ENCODE peak calls at places on chromosomes 6 and 20, in four cellular contexts. Y is thoracic aorta, O is lung, A is GM12864. H is an unnamed sample.

GRCh38 chr6:132236281-132236680 is 165.0 kb downstream of the MOXD1 start:
- DNase-seq in Y (no peak), A (no peak), O (no peak), H (no peak)

GRCh38 chr20:59063358-59064213 is 21.0 kb upstream of the PRELID3B start:
- DNase-seq in Y (no peak), A (no peak), O (no peak), H (peak)

GRCh38 chr6:118735320-118735719 is 83.9 kb upstream of the CEP85L start:
- DNase-seq in Y (no peak), A (no peak), O (no peak), H (peak)

GRCh38 chr6:170094686-170095272 is 196.1 kb downstream of the DLL1 start:
- DNase-seq in Y (no peak), O (no peak), A (no peak), H (no peak)

GRCh38 chr6:71386215-71386614 is 97.6 kb downstream of the OGFRL1 start:
- DNase-seq in Y (no peak), A (no peak), O (no peak), H (no peak)

GRCh38 chr6:106870069-106870468 is 104.5 kb downstream of the CD24 start:
- DNase-seq in Y (no peak), A (no peak), O (peak), H (peak)

GRCh38 chr20:33657704-33658095 is 4.4 kb upstream of the C20orf144 start:
- DNase-seq in A (no peak), O (no peak), Y (no peak), H (no peak)

GRCh38 chr20:4817230-4817671 is 95.5 kb downstream of the PRND start:
- DNase-seq in Y (no peak), A (no peak), O (no peak), H (no peak)

GRCh38 chr20:4633379-4633778 is 88.3 kb upstream of the PRND start:
- DNase-seq in O (no peak), A (no peak), Y (no peak), H (peak)

GRCh38 chr6:163814494-163815364 is 400.2 kb downstream of the QKI start:
- DNase-seq in Y (no peak), A (no peak), O (no peak), H (peak)

GRCh38 chr20:40617594-40617993 is 71.4 kb downstream of the MAFB start:
- DNase-seq in Y (no peak), O (peak), A (no peak), H (no peak)

GRCh38 chr6:140062042-140063041 is 687.9 kb upstream of the CITED2 start:
- DNase-seq in A (no peak), Y (peak), O (peak), H (peak)

GRCh38 chr20:63858393-63859165 is 2.7 kb upstream of the ABHD16B start:
- DNase-seq in A (no peak), Y (no peak), O (no peak), H (peak)

GRCh38 chr20:36154696-36155628 is at the start of gene EPB41L1:
- DNase-seq in O (no peak), Y (no peak), A (no peak), H (peak)

GRCh38 chr20:36181934-36182603 is 27.5 kb downstream of the EPB41L1 start:
- DNase-seq in A (no peak), Y (no peak), O (no peak), H (peak)

GRCh38 chr20:5996765-5997164 is 46.3 kb downstream of the MCM8 start:
- DNase-seq in A (no peak), O (no peak), Y (no peak), H (no peak)

GRCh38 chr20:10462516-10462915 is 27.4 kb downstream of the SLX4IP start:
- DNase-seq in Y (no peak), O (no peak), A (no peak), H (no peak)

GRCh38 chr20:22703843-22704242 is 119.5 kb upstream of the FOXA2 start:
- DNase-seq in A (no peak), O (no peak), Y (no peak), H (no peak)

GRCh38 chr6:38346291-38347079 is 293.2 kb downstream of the BTBD9 start:
- DNase-seq in Y (no peak), A (no peak), O (no peak), H (peak)

GRCh38 chr20:47747663-47748031 is 37.6 kb downstream of the SULF2 start:
- DNase-seq in A (no peak), Y (no peak), O (no peak), H (no peak)

GRCh38 chr20:35568645-35569044 is 26.8 kb downstream of the ERGIC3 start:
- DNase-seq in A (no peak), Y (no peak), O (no peak), H (no peak)

GRCh38 chr6:169632841-169633240 is 69.0 kb downstream of the WDR27 start:
- DNase-seq in O (no peak), A (no peak), Y (no peak), H (no peak)

GRCh38 chr6:111939902-111940301 is 66.7 kb upstream of the FYN start:
- DNase-seq in Y (no peak), O (no peak), A (no peak), H (no peak)

GRCh38 chr6:85912582-85912981 is 269.9 kb upstream of the SYNCRIP start:
- DNase-seq in A (no peak), O (no peak), Y (no peak), H (no peak)

GRCh38 chr20:60001027-60001567 is 42.9 kb downstream of the CDH26 start:
- DNase-seq in Y (no peak), O (no peak), A (no peak), H (no peak)

GRCh38 chr6:148348778-148349177 is 6.1 kb downstream of the SASH1 start:
- DNase-seq in O (no peak), Y (no peak), A (no peak), H (no peak)

GRCh38 chr20:14780508-14780907 is 443.1 kb upstream of the FLRT3 start:
- DNase-seq in A (no peak), Y (no peak), O (no peak), H (no peak)

GRCh38 chr6:143064996-143065683 is 4.5 kb downstream of the AIG1 start:
- DNase-seq in Y (no peak), O (no peak), A (no peak), H (peak)

GRCh38 chr6:34867484-34867883 is 20.4 kb downstream of the TAF11 start:
- DNase-seq in O (no peak), Y (no peak), A (no peak), H (peak)

GRCh38 chr20:44979090-44979621 is 12.8 kb downstream of the STK4 start:
- DNase-seq in A (peak), Y (no peak), O (peak), H (peak)

GRCh38 chr6:163752446-163752845 is 337.9 kb downstream of the QKI start:
- DNase-seq in O (no peak), A (no peak), Y (no peak), H (no peak)

GRCh38 chr6:33949877-33950831 is 146.4 kb upstream of the MLN start:
- DNase-seq in A (no peak), Y (no peak), O (no peak), H (no peak)

GRCh38 chr6:165985281-165985925 is 182.2 kb downstream of the TBXT start:
- DNase-seq in A (no peak), O (no peak), Y (no peak), H (no peak)
- H3K4me3 ChIP-seq in A (no peak), O (no peak), Y (no peak), H (peak)

GRCh38 chr6:24148154-24148570 is 22.1 kb downstream of the NRSN1 start:
- DNase-seq in Y (no peak), O (no peak), A (no peak), H (no peak)
- TF ChIP-seq CTCF in Y (no peak), O (no peak), A (no peak), H (no peak)

GRCh38 chr20:54204063-54204462 is 3.8 kb upstream of the PFDN4 start:
- DNase-seq in O (peak), Y (no peak), A (no peak), H (no peak)

GRCh38 chr20:54207743-54208491 is at the start of gene PFDN4:
- DNase-seq in O (peak), A (no peak), Y (peak), H (peak)

GRCh38 chr20:54208492-54209044 is 681 bp downstream of the PFDN4 start:
- DNase-seq in A (no peak), O (no peak), Y (no peak), H (peak)

GRCh38 chr20:54209216-54209813 is 1.4 kb downstream of the PFDN4 start:
- DNase-seq in O (no peak), Y (no peak), A (no peak), H (no peak)

GRCh38 chr20:54207053-54207742 is 689 bp upstream of the PFDN4 start:
- DNase-seq in A (no peak), O (peak), Y (no peak), H (no peak)
- H3K4me3 ChIP-seq in A (peak), O (no peak), Y (peak), H (peak)

DNA sequence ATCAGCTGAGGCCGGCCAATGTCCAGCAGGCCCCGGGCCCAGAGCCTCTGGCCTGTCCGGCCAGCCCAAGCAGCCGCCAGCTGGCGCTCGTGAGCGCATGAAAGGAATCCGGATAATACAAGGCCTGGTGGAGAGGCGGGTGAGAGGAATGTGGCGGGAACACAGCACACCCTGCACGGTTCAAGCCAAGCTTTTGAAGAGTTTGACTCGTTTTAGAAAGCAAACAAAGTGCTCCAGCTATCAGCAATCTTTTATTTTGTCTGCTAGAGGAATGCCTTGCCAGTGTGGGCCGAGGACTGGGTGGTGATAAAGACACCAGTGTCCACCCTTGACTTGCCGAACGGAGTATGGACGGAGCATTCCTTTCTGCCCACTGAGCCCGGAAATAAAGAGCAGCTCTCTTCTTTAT is 9.3 kb upstream of the NEDD9 start:
- DNase-seq in A (no peak), O (peak), Y (peak), H (peak)
- TF ChIP-seq CTCF in A (no peak), O (peak), Y (peak), H (peak)

DNA sequence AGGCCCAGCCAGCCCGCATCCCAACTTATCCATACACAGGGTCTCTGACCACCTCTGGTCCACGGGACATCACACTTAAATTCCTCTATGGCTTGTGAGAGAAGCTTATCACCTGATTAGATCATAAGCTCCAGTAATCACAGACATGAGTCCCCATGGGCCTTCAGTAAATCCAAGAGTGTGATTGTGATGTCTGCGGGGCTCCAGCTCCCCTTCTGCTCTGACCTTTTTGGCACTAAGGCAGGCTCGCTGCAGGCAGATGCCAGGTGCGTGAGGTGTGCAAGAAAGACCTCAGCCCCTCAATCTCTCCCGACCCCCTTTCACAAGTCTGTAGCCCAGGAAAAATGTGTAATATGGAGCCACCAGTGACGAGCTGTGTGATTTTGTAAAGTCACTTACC is 127.6 kb upstream of the DUSP22 start:
- DNase-seq in O (no peak), A (no peak), Y (no peak), H (no peak)
- H3K4me3 ChIP-seq in O (no peak), A (no peak), Y (no peak), H (no peak)

DNA sequence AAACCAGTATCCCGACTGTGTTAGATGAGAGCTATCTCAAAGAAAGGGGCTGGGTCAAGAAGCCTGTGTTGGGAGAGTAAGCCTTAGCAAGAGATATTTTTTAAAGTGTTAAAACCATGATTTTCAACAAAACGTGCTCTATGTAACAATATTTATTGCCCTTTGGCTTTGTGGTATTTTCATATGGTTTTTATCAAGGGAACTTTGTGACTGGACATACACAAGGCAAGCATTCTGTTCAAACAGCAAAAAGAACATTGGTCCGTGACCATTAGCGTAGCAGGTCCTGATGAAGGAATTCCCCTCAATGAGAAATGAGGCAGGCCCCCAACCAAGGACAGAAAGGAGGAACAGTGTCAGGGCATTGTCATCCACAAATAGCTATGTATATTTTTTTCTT is 222.6 kb downstream of the MYLK4 start:
- DNase-seq in O (no peak), A (no peak), Y (no peak), H (no peak)
- TF ChIP-seq CTCF in O (no peak), A (no peak), Y (no peak), H (no peak)

GRCh38 chr6:110039996-110040383 is 61.9 kb downstream of the GPR6 start:
- DNase-seq in A (no peak), O (peak), Y (no peak), H (peak)

GRCh38 chr6:110041149-110041548 is 63.0 kb downstream of the GPR6 start:
- DNase-seq in Y (no peak), O (peak), A (no peak), H (no peak)

GRCh38 chr6:110040716-110041115 is 62.6 kb downstream of the GPR6 start:
- DNase-seq in O (peak), Y (no peak), A (no peak), H (no peak)

GRCh38 chr6:110037726-110038295 is 59.7 kb downstream of the GPR6 start:
- DNase-seq in A (no peak), O (peak), Y (no peak), H (no peak)

DNA sequence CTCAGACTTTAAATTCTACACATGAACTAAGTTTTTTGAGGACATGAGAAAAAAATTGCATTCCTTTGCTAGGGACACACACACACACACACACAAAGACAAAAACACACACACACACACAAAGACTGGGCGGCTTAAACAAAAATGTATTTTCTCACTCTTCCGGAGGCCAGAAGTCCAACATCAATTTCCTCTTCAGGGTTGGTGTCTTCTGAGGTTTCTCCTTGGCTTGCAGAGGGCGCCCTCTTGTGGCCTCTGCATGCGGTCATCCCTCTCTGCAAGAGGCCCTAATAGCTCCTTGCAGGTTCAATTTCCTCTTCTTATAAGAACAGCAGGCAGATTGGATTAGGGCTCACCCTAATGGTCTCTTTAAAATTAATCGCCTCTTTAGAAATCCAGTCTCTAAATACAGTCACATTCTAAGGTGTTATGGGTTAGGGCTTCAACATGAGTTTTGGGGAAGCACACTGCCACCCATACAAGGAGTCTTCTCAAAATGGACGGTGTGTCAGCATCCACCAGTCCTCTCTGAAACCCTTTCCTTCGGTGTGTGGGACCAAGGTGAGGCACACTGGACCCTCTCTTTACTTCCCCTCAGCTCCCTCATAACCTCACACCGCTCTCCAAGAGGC is 61.4 kb downstream of the GPR6 start:
- DNase-seq in O (peak), Y (peak), A (peak), H (peak)
- H3K4me3 ChIP-seq in O (no peak), Y (peak), A (peak), H (peak)

DNA sequence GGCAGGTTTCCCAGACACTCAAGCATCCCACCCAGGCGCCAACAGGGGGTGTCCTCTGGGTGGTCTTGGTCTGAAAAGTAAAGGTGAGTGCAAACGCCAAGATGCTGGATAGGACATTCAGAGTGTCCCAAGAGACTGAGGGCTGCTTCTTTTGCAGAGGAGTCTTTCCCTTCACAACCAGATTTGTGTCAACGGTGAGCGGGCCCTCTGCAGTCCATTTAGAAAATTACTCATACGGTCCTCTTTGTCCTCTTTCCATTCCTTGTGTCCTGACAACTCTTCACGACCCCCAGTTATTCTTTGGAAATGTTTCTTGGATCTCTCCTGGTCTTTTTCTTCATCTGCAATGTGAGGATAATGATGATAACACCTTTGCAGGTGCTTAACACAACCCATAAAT is 257.8 kb downstream of the CDC5L start:
- DNase-seq in O (no peak), A (no peak), Y (no peak), H (no peak)
- TF ChIP-seq CTCF in O (no peak), A (no peak), Y (no peak), H (no peak)